ENCODE peak calls at places on chromosome 3, in ten cellular contexts. P, V, G, E, H, W, U, Q, I and T are unnamed samples.

GRCh38 chr3:182028081-182028480 is 316.4 kb downstream of the SOX2 start:
- DNase-seq in I (no peak), Q (no peak), H (no peak), U (no peak), V (no peak), W (no peak), E (no peak), P (no peak), G (no peak), T (no peak)

GRCh38 chr3:67976683-67977082 is 322.3 kb upstream of the SUCLG2 start:
- DNase-seq in E (no peak), Q (no peak), V (no peak), I (no peak), W (no peak), P (no peak), H (no peak), G (no peak), U (no peak), T (no peak)

GRCh38 chr3:105806361-105806760 is 62.5 kb downstream of the CBLB start:
- DNase-seq in E (peak), H (no peak), I (no peak), U (no peak), W (no peak), G (no peak), V (no peak), P (no peak), Q (no peak), T (no peak)

GRCh38 chr3:194632211-194632982 is 822 bp downstream of the TMEM44 start:
- DNase-seq in P (no peak), I (no peak), Q (no peak), U (no peak), W (peak), V (no peak), G (peak), E (peak), H (no peak), T (no peak)

GRCh38 chr3:180934638-180935037 is 22.2 kb downstream of the FXR1 start:
- DNase-seq in H (no peak), P (no peak), I (no peak), U (no peak), Q (no peak), V (no peak), E (peak), W (no peak), G (no peak), T (no peak)

GRCh38 chr3:144636833-144637232 is 665.2 kb downstream of the DIPK2A start:
- DNase-seq in P (no peak), V (peak), E (no peak), H (peak), I (no peak), W (no peak), Q (no peak), U (no peak), G (no peak), T (no peak)

GRCh38 chr3:122679467-122680291 is 960 bp upstream of the PARP14 start:
- DNase-seq in V (peak), W (no peak), I (no peak), G (no peak), E (peak), P (peak), Q (peak), H (peak), U (no peak), T (no peak)

GRCh38 chr3:183298708-183299153 is 45.7 kb downstream of the B3GNT5 start:
- DNase-seq in P (no peak), G (peak), H (peak), W (peak), I (peak), Q (peak), V (peak), E (no peak), U (peak), T (peak)

GRCh38 chr3:50182533-50183099 is 8.8 kb upstream of the GNAT1 start:
- DNase-seq in G (no peak), E (no peak), U (no peak), I (no peak), P (no peak), V (no peak), W (no peak), H (no peak), Q (no peak), T (no peak)

GRCh38 chr3:123586131-123586530 is 1.3 kb upstream of the HACD2 start:
- DNase-seq in Q (no peak), I (peak), U (no peak), E (peak), G (peak), H (peak), W (no peak), V (peak), P (peak), T (peak)

GRCh38 chr3:139202226-139202958 is 141.4 kb upstream of the MRPS22 start:
- DNase-seq in E (peak), U (no peak), V (peak), P (no peak), H (peak), I (no peak), G (no peak), Q (no peak), W (no peak), T (no peak)

GRCh38 chr3:97719156-97719821 is 45.3 kb upstream of the ARL6 start:
- DNase-seq in H (peak), P (peak), Q (peak), V (peak), E (peak), U (peak), I (peak), G (peak), W (peak), T (peak)

GRCh38 chr3:35663471-35663870 is 24.1 kb downstream of the ARPP21 start:
- DNase-seq in I (no peak), G (no peak), V (no peak), H (no peak), Q (peak), U (no peak), P (no peak), E (no peak), W (peak), T (no peak)

GRCh38 chr3:141807277-141808038 is 44.2 kb downstream of the GRK7 start:
- DNase-seq in U (no peak), W (no peak), V (no peak), H (no peak), I (no peak), E (no peak), G (no peak), Q (no peak), P (no peak), T (no peak)

GRCh38 chr3:47019201-47019600 is 39.7 kb downstream of the NBEAL2 start:
- DNase-seq in I (no peak), W (no peak), P (no peak), V (no peak), E (peak), U (no peak), Q (no peak), G (no peak), H (no peak), T (no peak)

GRCh38 chr3:67564973-67565372 is 89.4 kb downstream of the SUCLG2 start:
- DNase-seq in I (no peak), W (no peak), Q (no peak), P (no peak), U (no peak), G (no peak), H (no peak), E (no peak), V (no peak), T (no peak)

GRCh38 chr3:114411811-114412803 is 118.3 kb downstream of the TIGIT start:
- DNase-seq in G (peak), P (no peak), W (no peak), E (peak), H (peak), I (no peak), V (peak), Q (no peak), U (no peak), T (no peak)

GRCh38 chr3:130963444-130963843 is 63.2 kb downstream of the ASTE1 start:
- DNase-seq in G (peak), V (no peak), I (no peak), H (no peak), E (peak), U (no peak), Q (no peak), P (no peak), W (no peak), T (no peak)

GRCh38 chr3:177525987-177526712 is 328.9 kb upstream of the TBL1XR1 start:
- DNase-seq in V (no peak), U (no peak), W (no peak), H (no peak), P (no peak), E (peak), G (peak), I (no peak), Q (no peak), T (no peak)

GRCh38 chr3:108024146-108024836 is 66.5 kb downstream of the CD47 start:
- DNase-seq in G (no peak), H (no peak), V (no peak), I (no peak), U (no peak), Q (no peak), E (no peak), W (no peak), P (no peak), T (no peak)

GRCh38 chr3:24365168-24365567 is 129.5 kb downstream of the THRB start:
- DNase-seq in V (peak), U (no peak), P (peak), H (peak), W (no peak), E (peak), I (peak), G (peak), Q (peak), T (peak)

GRCh38 chr3:182621435-182622240 is 171.7 kb upstream of the ATP11B start:
- DNase-seq in Q (no peak), P (no peak), U (no peak), V (no peak), G (no peak), H (no peak), I (no peak), W (no peak), E (no peak), T (no peak)

GRCh38 chr3:184335661-184336483 is 1.5 kb upstream of the FAM131A start:
- DNase-seq in U (no peak), E (peak), H (peak), I (peak), W (peak), V (peak), Q (peak), G (peak), P (peak), T (peak)
- H3K4me3 ChIP-seq in U (peak), E (peak), H (peak), I (peak), W (peak), V (peak), Q (peak), G (peak), P (peak), T (peak)

GRCh38 chr3:172087198-172087597 is 47.8 kb downstream of the FNDC3B start:
- DNase-seq in V (no peak), P (no peak), W (no peak), G (no peak), I (no peak), Q (no peak), H (no peak), E (peak), U (no peak), T (no peak)
- H3K27ac ChIP-seq in V (peak), P (peak), W (no peak), G (peak), I (no peak), Q (no peak), H (peak), E (peak), U (no peak), T (no peak)

GRCh38 chr3:71518089-71518488 is 65.4 kb downstream of the FOXP1 start:
- DNase-seq in H (no peak), G (no peak), Q (no peak), I (no peak), E (no peak), W (no peak), U (no peak), P (no peak), V (no peak), T (no peak)
- TF ChIP-seq CTCF in H (no peak), G (no peak), Q (no peak), I (no peak), E (no peak), W (no peak), U (no peak), P (no peak), V (no peak), T (no peak)

DNA sequence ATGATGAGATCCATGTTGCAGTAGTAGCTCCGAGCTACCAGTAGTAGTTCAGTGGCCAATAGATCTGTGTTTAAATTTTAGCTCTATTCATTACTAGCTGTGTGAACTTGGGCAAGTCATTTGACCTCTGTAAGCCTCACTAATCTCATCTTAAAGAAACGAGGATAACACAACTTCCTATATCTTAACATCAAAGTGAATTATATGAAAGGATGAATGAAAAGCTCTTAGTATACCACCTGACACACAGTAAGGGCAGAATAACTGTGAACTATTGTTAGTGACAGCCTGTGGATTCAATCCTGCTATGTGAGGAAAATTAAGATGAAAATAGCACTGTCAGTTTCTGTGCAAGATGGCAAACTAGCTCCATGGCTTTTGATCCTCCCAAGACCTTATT is 114.5 kb upstream of the PHLDB2 start:
- DNase-seq in I (no peak), H (no peak), V (no peak), P (no peak), U (no peak), G (no peak), Q (no peak), W (no peak), E (no peak), T (no peak)
- H3K4me3 ChIP-seq in I (no peak), H (no peak), V (no peak), P (no peak), U (no peak), G (no peak), Q (no peak), W (no peak), E (no peak), T (no peak)

GRCh38 chr3:158696618-158697017 is 24.2 kb upstream of the LXN start:
- DNase-seq in I (no peak), V (no peak), P (no peak), G (no peak), Q (no peak), W (no peak), E (no peak), U (no peak), H (no peak), T (no peak)
- H3K27ac ChIP-seq in I (no peak), V (no peak), P (no peak), G (no peak), Q (no peak), W (no peak), E (no peak), U (no peak), H (no peak), T (no peak)

GRCh38 chr3:37182816-37183215 is 8.4 kb upstream of the LRRFIP2 start:
- DNase-seq in I (no peak), G (no peak), P (no peak), H (no peak), E (no peak), W (no peak), U (no peak), Q (no peak), V (no peak), T (no peak)
- TF ChIP-seq CTCF in I (no peak), G (no peak), P (no peak), H (no peak), E (no peak), W (no peak), U (no peak), Q (no peak), V (no peak), T (no peak)

GRCh38 chr3:12005951-12006625 is 1.9 kb downstream of the SYN2 start:
- DNase-seq in H (no peak), G (no peak), Q (no peak), V (no peak), P (no peak), E (no peak), W (no peak), U (no peak), I (no peak), T (no peak)
- H3K4me3 ChIP-seq in H (no peak), G (no peak), Q (no peak), V (no peak), P (no peak), E (no peak), W (no peak), U (no peak), I (peak), T (no peak)

GRCh38 chr3:9916346-9916733 is 558 bp upstream of the IL17RC start:
- DNase-seq in H (no peak), U (no peak), G (peak), I (no peak), E (no peak), V (no peak), Q (no peak), P (no peak), W (no peak), T (no peak)
- H3K27ac ChIP-seq in H (peak), U (peak), G (peak), I (peak), E (peak), V (peak), Q (peak), P (peak), W (peak), T (peak)

GRCh38 chr3:65170357-65171090 is 482.7 kb upstream of the ADAMTS9 start:
- DNase-seq in G (peak), W (peak), Q (peak), E (peak), H (peak), P (peak), V (peak), I (peak), U (peak), T (peak)
- TF ChIP-seq CTCF in G (peak), W (peak), Q (peak), E (peak), H (no peak), P (peak), V (peak), I (peak), U (peak), T (no peak)

GRCh38 chr3:14358426-14359211 is 43.8 kb upstream of the SLC6A6 start:
- DNase-seq in P (peak), V (peak), W (peak), H (peak), I (no peak), U (peak), Q (no peak), G (peak), E (peak), T (no peak)
- H3K4me3 ChIP-seq in P (no peak), V (no peak), W (peak), H (no peak), I (no peak), U (no peak), Q (no peak), G (no peak), E (no peak), T (no peak)